ENCODE peak calls at places on chromosome 22, in seven cellular contexts. Q is prostate gland, B is heart left ventricle, G is stomach, P is uterus, J is esophagus squamous epithelium, W is adrenal gland. E is an unnamed sample.
A peak's percentile ranks its signal among the peaks of the same experiment; 100 is the strongest.

GRCh38 chr22:50030315-50031188 is 18.0 kb upstream of the IL17REL start:
- DNase-seq in Q (peak; percentile 79), B (peak; percentile 61), G (peak; percentile 86), P (peak; percentile 74), J (no peak), W (peak; percentile 62), E (peak; percentile 74)

GRCh38 chr22:40001800-40002577 is 7.2 kb downstream of the FAM83F start:
- DNase-seq in Q (no peak), B (no peak), G (no peak), P (no peak), J (no peak), W (no peak), E (no peak)

GRCh38 chr22:48367731-48368130 is 1459.9 kb downstream of the BRD1 start:
- DNase-seq in Q (no peak), B (no peak), G (no peak), P (no peak), J (no peak), W (no peak), E (no peak)

GRCh38 chr22:35425546-35425945 is 25.6 kb downstream of the MCM5 start:
- DNase-seq in Q (no peak), B (no peak), G (no peak), P (no peak), J (no peak), W (no peak), E (no peak)

GRCh38 chr22:33842421-33843094 is 77.7 kb downstream of the LARGE1 start:
- DNase-seq in Q (no peak), B (no peak), G (no peak), P (no peak), J (no peak), W (no peak), E (no peak)

GRCh38 chr22:49966716-49967332 is 6.3 kb downstream of the PIM3 start:
- DNase-seq in Q (no peak), B (peak; percentile 72), G (peak; percentile 66), P (peak; percentile 57), J (no peak), W (peak; percentile 57), E (peak; percentile 42)

GRCh38 chr22:32649515-32650200 is 151.8 kb upstream of the TIMP3 start:
- DNase-seq in Q (no peak), B (peak; percentile 50), G (no peak), P (peak; percentile 60), J (no peak), W (no peak), E (no peak)

GRCh38 chr22:25062378-25063095 is 110.0 kb downstream of the KIAA1671 start:
- DNase-seq in Q (no peak), B (no peak), G (no peak), P (no peak), J (no peak), W (no peak), E (no peak)

GRCh38 chr22:37377927-37378326 is 49.4 kb downstream of the ELFN2 start:
- DNase-seq in Q (no peak), B (no peak), G (no peak), P (no peak), J (no peak), W (no peak), E (no peak)

GRCh38 chr22:43883012-43883661 is 8.7 kb downstream of the PNPLA5 start:
- DNase-seq in Q (peak; percentile 38), B (no peak), G (peak; percentile 37), P (no peak), J (no peak), W (peak; percentile 31), E (peak; percentile 78)

DNA sequence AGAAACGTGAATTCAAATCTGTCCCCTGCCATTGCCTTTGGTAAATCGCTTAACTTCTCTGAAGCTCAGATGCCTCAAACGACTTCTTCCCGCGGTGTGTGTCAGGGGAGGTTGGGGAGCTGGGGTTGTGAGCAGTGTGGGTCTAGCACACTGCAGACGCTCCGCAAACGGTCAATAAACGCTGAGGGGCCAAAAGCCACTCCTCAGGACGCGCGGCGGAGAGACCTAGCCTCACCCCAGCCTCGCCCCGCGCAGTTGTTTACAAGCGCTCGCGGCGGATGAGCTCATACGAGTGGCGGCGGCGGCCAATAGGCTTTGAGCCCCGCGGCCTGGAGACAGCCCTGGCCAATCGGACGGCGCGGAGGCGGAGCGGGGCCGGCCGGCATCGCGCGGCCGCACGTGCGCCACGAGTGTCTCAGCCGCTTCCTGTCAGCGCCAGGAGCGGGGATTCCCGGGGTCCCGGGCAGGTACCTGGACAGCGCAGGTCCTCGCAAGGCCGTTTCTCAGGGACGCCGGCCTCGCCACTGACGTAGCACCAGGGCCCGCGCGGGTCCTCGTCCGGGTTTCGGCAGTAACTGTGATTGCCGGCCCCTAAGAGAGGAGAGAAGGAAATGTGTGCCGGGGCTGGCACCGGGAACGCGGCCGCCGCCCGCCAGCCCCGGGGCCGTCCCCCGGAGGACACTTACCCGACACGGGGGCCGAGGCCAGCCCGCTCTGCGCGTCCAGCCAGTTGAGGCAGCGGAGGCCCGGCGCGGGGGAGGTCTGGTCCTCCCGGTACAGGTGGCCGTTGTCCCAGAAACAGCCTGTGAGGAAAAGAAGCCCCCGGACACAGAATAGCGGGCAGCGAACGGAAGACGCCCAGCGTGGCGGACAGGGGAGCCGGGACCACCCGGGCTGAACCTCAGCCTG is 1.5 kb downstream of the PIK3IP1 start:
- DNase-seq in Q (peak; percentile 97), B (peak; percentile 94), G (peak; percentile 99), P (peak; percentile 92), J (peak; percentile 89), W (peak; percentile 95), E (peak; percentile 98)
- TF ChIP-seq POLR2A in Q (peak; percentile 97), B (peak; percentile 85), G (peak; percentile 76), P (peak; percentile 96), J (no peak), W (peak; percentile 70), E (peak; percentile 90)

DNA sequence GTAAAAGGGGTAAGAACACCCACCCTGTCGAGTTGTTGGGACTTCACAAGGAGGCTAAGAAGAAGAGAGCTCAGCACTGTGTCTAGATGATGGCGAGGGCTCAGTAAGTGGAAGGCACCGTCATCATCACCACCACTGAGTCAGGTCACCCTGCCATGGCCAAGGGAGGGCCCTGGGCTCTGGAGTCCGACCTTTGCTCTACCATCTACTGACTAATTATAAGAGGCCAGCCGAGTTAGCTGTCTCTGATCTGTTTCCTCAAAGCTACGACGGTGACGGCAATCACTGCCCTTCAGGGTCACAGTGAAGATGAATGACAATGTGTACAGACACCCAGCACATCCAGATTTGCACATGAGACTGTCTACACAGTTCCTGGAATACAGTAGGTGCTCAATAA is 29.3 kb downstream of the KIAA0930 start:
- DNase-seq in Q (no peak), B (no peak), G (no peak), P (no peak), J (no peak), W (no peak), E (no peak)
- H3K4me3 ChIP-seq in Q (no peak overlapping the region), B (no peak overlapping the region), G (peak overlapping the region; percentile 29), P (peak overlapping the region; percentile 39), J (peak overlapping the region; percentile 37), W (no peak overlapping the region), E (no peak overlapping the region)

GRCh38 chr22:45298934-45299505 is 10.7 kb upstream of the FAM118A start:
- DNase-seq in Q (no peak), B (no peak), G (no peak), P (no peak), J (no peak), W (no peak), E (no peak)

GRCh38 chr22:45295492-45295891 is 10.7 kb downstream of the UPK3A start:
- DNase-seq in Q (no peak), B (no peak), G (no peak), P (no peak), J (no peak), W (no peak), E (no peak)

GRCh38 chr22:45294030-45294429 is 9.3 kb downstream of the UPK3A start:
- DNase-seq in Q (no peak), B (no peak), G (no peak), P (no peak), J (no peak), W (no peak), E (no peak)

GRCh38 chr22:45292675-45293402 is 8.1 kb downstream of the UPK3A start:
- DNase-seq in Q (no peak), B (no peak), G (no peak), P (no peak), J (no peak), W (no peak), E (no peak)

DNA sequence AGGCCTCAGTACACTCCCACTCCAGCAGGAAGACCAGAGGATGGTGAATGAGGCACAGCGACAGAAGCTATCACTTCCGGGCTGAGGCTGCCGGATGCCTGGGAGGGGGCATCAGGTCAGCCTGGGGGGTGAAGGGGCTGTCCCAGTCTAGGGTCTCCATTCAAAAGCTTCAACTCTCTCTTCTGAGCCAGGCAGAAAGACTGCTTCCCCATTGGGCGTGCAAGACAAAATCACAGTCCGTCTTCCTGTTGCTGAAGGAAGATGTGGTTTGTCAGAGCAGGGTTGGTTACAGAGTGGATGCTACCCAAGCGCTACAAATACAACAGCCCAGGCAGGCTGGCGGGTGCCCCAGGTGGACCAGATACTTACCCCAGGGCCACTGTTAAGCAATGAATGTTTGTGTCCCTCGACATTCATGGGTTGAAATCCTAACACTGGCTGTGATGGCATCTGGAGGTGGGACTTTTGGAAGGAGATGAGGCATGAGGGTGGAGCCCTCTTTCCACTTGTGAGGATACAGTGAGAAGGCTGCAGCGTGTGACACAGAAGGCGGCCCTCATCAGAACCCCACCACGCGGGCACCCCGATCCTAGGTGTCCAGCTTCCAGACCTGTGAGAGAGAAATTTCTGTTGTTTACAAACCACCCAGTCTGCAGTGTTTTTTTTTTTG is 12.0 kb downstream of the UPK3A start:
- DNase-seq in Q (no peak), B (no peak), G (no peak), P (no peak), J (no peak), W (no peak), E (no peak)
- H3K4me1 ChIP-seq in Q (no peaks in the 10 kb centered on the region), B (no peaks in the 10 kb centered on the region), G (no peaks in the 10 kb centered on the region), P (no peaks in the 10 kb centered on the region), J (no peaks in the 10 kb centered on the region), W (no peaks in the 10 kb centered on the region), E (no peaks in the 10 kb centered on the region)

DNA sequence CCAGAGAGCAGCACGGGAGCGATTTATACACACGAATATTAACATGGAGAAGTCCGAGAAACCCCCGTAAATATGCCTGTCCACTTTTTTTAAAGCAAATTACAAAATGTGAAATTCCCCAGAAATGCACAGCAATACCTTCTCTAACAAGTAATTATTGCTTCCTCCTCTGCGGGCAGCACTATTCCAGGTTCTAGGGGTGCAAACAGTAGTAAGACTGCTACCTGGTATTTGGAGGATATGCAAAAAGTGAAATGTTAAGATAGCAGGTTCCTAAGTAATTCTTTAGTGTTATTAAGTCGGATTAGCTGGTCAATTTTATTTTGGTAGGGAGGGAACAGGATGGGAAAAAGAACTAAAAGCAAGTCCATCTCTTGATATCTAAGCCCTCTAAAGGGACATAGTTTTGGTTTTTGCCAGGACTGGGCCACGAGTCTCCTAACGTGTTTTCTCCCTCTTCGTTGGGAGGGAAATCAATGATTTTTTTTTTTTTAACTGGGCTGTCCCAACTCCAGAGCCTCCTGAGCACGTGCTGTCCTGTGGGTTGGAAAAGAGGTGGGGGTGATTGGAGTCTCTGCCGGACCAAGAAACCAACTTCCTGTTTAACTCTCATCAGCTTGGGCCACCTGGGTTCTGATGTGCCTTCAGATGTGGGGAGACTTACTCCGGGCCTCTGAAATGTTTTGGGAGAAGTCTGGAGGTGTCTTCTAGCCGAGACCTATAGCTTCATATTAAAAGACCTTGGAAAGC is 1.7 kb upstream of the XBP1 start:
- DNase-seq in Q (no peak), B (no peak), G (peak; percentile 65), P (peak; percentile 39), J (no peak), W (peak; percentile 46), E (peak; percentile 32)
- TF ChIP-seq POLR2A in Q (no peak), B (no peak), G (peak; percentile 3), P (no peak), J (no peak), W (no peak), E (no peak)

GRCh38 chr22:38467438-38467903 is 425 bp upstream of the KDELR3 start:
- DNase-seq in Q (no peak), B (no peak), G (no peak), P (no peak), J (no peak), W (no peak), E (no peak)
- H3K4me3 ChIP-seq in Q (peak overlapping the region; percentile 40), B (peak overlapping the region; percentile 62), G (peak overlapping the region; percentile 54), P (peak overlapping the region; percentile 37), J (peak overlapping the region; percentile 54), W (peak overlapping the region; percentile 29), E (peak overlapping the region; percentile 48)

GRCh38 chr22:42608481-42609361 is 6.0 kb downstream of the POLDIP3 start:
- DNase-seq in Q (no peak), B (peak; percentile 24), G (no peak), P (no peak), J (no peak), W (no peak), E (no peak)
- H3K4me1 ChIP-seq in Q (peaks cover 14% of the 10 kb centered on the region), B (peaks cover 60% of the 10 kb centered on the region), G (peaks cover 97% of the 10 kb centered on the region), P (peaks cover 22% of the 10 kb centered on the region), J (peaks cover 43% of the 10 kb centered on the region), W (peaks cover 82% of the 10 kb centered on the region), E (peaks cover 46% of the 10 kb centered on the region)